ENCODE peak calls at places on chromosomes 12 and 14, in seven cellular contexts. R, F, K, P, A, W and Z are unnamed samples. For H3K4me1, the result is how much of the 10 kb centered on the place peaks cover.

GRCh38 chr14:38873923-38874612 is 229.0 kb downstream of the SEC23A start:
- DNase-seq in R (no peak), F (no peak), K (no peak), P (no peak), A (no peak), W (no peak), Z (no peak)

GRCh38 chr12:130137141-130138018 is 24.9 kb upstream of the FZD10 start:
- DNase-seq in R (no peak), F (peak), K (no peak), P (no peak), A (no peak), W (no peak), Z (no peak)

GRCh38 chr12:84756961-84757360 is 155.6 kb downstream of the SLC6A15 start:
- DNase-seq in R (no peak), F (no peak), K (no peak), P (no peak), A (no peak), W (no peak), Z (no peak)

GRCh38 chr12:3777206-3777809 is 24.4 kb upstream of the CRACR2A start:
- DNase-seq in R (peak), F (peak), K (peak), P (peak), A (peak), W (no peak), Z (peak)

GRCh38 chr12:29148958-29149690 is at the start of gene FAR2:
- DNase-seq in R (peak), F (peak), K (peak), P (no peak), A (no peak), W (no peak), Z (no peak)

GRCh38 chr12:93483151-93483807 is 16.0 kb downstream of the MRPL42 start:
- DNase-seq in R (no peak), F (no peak), K (no peak), P (no peak), A (no peak), W (no peak), Z (no peak)

GRCh38 chr12:123743002-123743401 is 19.1 kb upstream of the DNAH10 start:
- DNase-seq in R (no peak), F (no peak), K (peak), P (no peak), A (no peak), W (no peak), Z (no peak)

GRCh38 chr12:14886271-14886670 is 617 bp upstream of the MGP start:
- DNase-seq in R (no peak), F (no peak), K (no peak), P (no peak), A (no peak), W (no peak), Z (no peak)

GRCh38 chr12:67355428-67356385 is 86.5 kb downstream of the CAND1 start:
- DNase-seq in R (peak), F (peak), K (peak), P (peak), A (peak), W (peak), Z (peak)

GRCh38 chr14:68782091-68782981 is 10.5 kb downstream of the ZFP36L1 start:
- DNase-seq in R (no peak), F (no peak), K (no peak), P (no peak), A (no peak), W (no peak), Z (no peak)

GRCh38 chr12:111389635-111390034 is 16.1 kb upstream of the SH2B3 start:
- DNase-seq in R (no peak), F (no peak), K (no peak), P (no peak), A (no peak), W (no peak), Z (no peak)

GRCh38 chr12:12240671-12241345 is 26.0 kb downstream of the LRP6 start:
- DNase-seq in R (peak), F (no peak), K (no peak), P (peak), A (no peak), W (no peak), Z (no peak)

GRCh38 chr14:53938126-53938671 is 18.4 kb downstream of the BMP4 start:
- DNase-seq in R (no peak), F (no peak), K (no peak), P (no peak), A (no peak), W (no peak), Z (no peak)

GRCh38 chr14:76715102-76715926 is 46.0 kb upstream of the VASH1 start:
- DNase-seq in R (no peak), F (no peak), K (peak), P (no peak), A (no peak), W (no peak), Z (no peak)

GRCh38 chr14:20706657-20707355 is 18.2 kb downstream of the ANG start:
- DNase-seq in R (no peak), F (peak), K (no peak), P (no peak), A (no peak), W (no peak), Z (no peak)

GRCh38 chr12:113241191-113242017 is 20.1 kb downstream of the TPCN1 start:
- DNase-seq in R (no peak), F (no peak), K (no peak), P (peak), A (no peak), W (no peak), Z (peak)

GRCh38 chr12:119179335-119180021 is 747 bp downstream of the HSPB8 start:
- DNase-seq in R (no peak), F (peak), K (no peak), P (peak), A (peak), W (no peak), Z (peak)

GRCh38 chr14:58659846-58660245 is 22.1 kb downstream of the DACT1 start:
- DNase-seq in R (no peak), F (no peak), K (no peak), P (no peak), A (no peak), W (no peak), Z (no peak)

GRCh38 chr12:642633-643477 is 20.4 kb downstream of the NINJ2 start:
- DNase-seq in R (peak), F (peak), K (peak), P (no peak), A (no peak), W (no peak), Z (no peak)

GRCh38 chr14:73502017-73502619 is 11.4 kb downstream of the RIOX1 start:
- DNase-seq in R (no peak), F (no peak), K (no peak), P (no peak), A (no peak), W (no peak), Z (no peak)

GRCh38 chr14:82854851-82855250 is 1321.2 kb upstream of the SEL1L start:
- DNase-seq in R (no peak), F (no peak), K (no peak), P (no peak), A (no peak), W (no peak), Z (no peak)

GRCh38 chr14:103949386-103949785 is 7.1 kb upstream of the RD3L start:
- DNase-seq in R (no peak), F (no peak), K (no peak), P (no peak), A (no peak), W (no peak), Z (no peak)

GRCh38 chr12:132185698-132186097 is 41.4 kb downstream of the NOC4L start:
- DNase-seq in R (no peak), F (no peak), K (no peak), P (no peak), A (no peak), W (no peak), Z (no peak)

GRCh38 chr12:113202300-113203075 is 17.0 kb downstream of the RITA1 start:
- DNase-seq in R (no peak), F (no peak), K (no peak), P (no peak), A (no peak), W (no peak), Z (no peak)

GRCh38 chr12:112164326-112164660 is 38.9 kb downstream of the TRAFD1 start:
- DNase-seq in R (no peak), F (no peak), K (no peak), P (no peak), A (no peak), W (no peak), Z (no peak)

DNA sequence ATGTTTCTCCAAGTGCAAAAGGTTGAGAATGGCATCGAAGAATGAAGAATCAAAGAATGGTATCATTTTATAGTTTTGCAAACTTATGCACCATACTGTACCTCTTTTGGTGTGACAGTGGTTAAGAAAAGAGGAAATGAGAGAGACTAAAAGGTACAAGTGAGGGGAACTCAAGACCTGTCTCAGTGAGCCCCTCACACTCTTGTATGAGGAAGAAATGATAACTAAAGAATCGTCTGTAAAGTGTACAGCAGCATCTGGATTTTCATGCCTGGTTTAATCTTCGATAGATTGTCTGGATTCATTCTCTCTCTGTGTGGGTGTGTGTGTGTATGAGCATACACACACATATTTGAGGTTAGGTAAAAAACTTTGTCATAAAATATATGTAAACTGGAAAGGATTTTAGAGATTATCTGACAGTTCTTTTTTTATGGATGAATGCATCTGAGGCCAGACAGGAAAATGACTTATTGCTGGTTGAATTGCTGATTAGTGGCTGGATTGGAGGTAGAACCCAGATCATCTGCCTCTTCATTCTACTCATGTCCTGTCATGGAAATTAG is 15.9 kb upstream of the SLC38A2 start:
- DNase-seq in R (no peak), F (no peak), K (no peak), P (no peak), A (no peak), W (peak), Z (no peak)
- H3K4me1 ChIP-seq in R (under half), F (half or more), K (under half), P (half or more), A (half or more), W (half or more), Z (half or more)

DNA sequence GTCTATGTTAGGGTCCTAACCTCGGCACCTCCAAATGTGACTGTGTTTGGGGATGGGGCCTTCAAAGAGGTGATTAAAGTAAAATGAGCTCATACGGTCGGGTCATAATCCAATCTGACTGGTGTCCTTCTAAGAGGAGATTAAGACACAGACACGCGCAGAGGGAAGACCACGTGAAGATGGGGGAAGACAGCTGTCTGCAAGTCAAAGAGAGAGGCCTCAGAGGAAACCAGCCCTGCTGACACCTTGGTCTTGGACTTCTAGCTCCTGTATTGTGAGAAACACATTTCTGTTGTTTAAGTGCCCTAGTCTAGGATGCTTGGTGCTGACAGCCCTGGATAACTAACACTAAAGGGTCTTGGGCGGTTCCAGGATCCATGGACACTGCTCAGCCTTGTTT is 109.6 kb downstream of the DICER1 start:
- DNase-seq in R (no peak), F (no peak), K (no peak), P (no peak), A (no peak), W (no peak), Z (no peak)
- TF ChIP-seq REST in R (no peak), F (no peak), K (no peak), P (no peak), A (no peak), W (no peak), Z (no peak)

GRCh38 chr12:6620137-6620884 is 13.1 kb upstream of the CHD4 start:
- DNase-seq in R (peak), F (peak), K (no peak), P (no peak), A (no peak), W (no peak), Z (no peak)
- TF ChIP-seq POLR2AphosphoS5 in R (no peak), F (peak), K (no peak), P (no peak), A (no peak), W (no peak), Z (no peak)

GRCh38 chr14:64759555-64759938 is 55.3 kb downstream of the PLEKHG3 start:
- DNase-seq in R (no peak), F (no peak), K (no peak), P (no peak), A (no peak), W (no peak), Z (no peak)

GRCh38 chr14:64760916-64761315 is 56.7 kb downstream of the PLEKHG3 start:
- DNase-seq in R (no peak), F (no peak), K (no peak), P (no peak), A (no peak), W (no peak), Z (no peak)

GRCh38 chr14:64758711-64759554 is 54.7 kb downstream of the PLEKHG3 start:
- DNase-seq in R (peak), F (no peak), K (no peak), P (peak), A (no peak), W (no peak), Z (no peak)

GRCh38 chr14:64761441-64762043 is 57.3 kb downstream of the PLEKHG3 start:
- DNase-seq in R (no peak), F (no peak), K (no peak), P (no peak), A (no peak), W (no peak), Z (no peak)

DNA sequence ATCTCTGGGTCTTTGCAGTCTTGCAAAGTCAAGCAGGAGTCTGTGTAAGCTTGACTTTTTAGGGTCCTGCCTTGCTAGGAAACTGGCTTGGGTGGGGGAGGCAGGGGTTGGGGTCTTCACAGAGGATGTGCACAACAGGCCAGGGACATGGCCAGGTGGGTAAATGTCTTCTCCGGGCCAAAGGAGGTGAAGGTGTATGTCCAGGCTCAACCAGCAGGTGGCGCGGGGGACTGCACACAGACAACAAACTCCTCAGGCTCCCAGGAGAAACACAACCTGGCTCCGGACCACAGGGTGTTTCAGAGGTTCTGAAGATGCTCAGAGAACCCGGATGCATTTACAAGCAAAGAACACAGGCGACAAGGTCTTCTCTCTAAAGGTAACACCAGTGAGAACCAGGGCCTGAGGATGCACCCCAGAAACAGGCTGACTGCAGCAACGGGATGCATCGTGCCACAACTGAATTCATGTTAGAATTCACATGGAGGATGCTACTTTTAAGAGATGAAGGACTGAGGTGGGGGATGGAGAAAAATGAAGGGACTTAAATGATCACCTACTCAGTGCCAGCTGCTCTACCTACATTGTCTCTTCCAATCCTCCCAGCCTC is 56.0 kb downstream of the PLEKHG3 start:
- DNase-seq in R (peak), F (peak), K (peak), P (peak), A (peak), W (no peak), Z (peak)
- H3K4me1 ChIP-seq in R (half or more), F (under half), K (under half), P (under half), A (half or more), W (under half), Z (under half)

DNA sequence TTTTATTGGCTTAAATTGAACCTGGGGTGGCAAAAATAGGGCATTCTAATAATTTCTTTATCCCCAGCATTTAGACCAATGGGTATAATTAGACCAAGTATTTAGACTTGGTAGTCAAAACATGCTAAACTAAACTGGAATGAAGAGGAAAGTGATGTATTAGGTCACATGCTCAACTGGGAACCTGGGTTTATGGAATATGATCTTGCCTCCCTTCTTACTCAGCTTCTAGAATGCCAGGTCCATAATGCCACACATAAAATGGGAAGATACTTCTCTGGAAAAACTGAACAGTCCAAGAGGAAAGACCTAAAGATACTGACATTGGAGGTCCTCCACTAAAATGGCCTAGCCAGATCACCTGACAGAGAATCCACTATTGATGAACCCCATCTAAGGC is 6.2 kb upstream of the BIN2 start:
- DNase-seq in R (no peak), F (no peak), K (no peak), P (no peak), A (no peak), W (no peak), Z (no peak)
- TF ChIP-seq REST in R (no peak), F (no peak), K (no peak), P (no peak), A (no peak), W (no peak), Z (no peak)